ENCODE peak calls at places on chromosomes 7 and 10, in six cellular contexts. G is adrenal gland, O is spleen, L is upper lobe of left lung, X is heart left ventricle, H is transverse colon. R is an unnamed sample.

GRCh38 chr10:34297551-34298370 is 517.3 kb downstream of the PARD3 start:
- DNase-seq in X (no peak), O (no peak), H (no peak), L (no peak), G (no peak), R (peak)

GRCh38 chr7:70730451-70731110 is 401.4 kb upstream of the GALNT17 start:
- DNase-seq in O (no peak), X (no peak), H (no peak), G (no peak), L (no peak), R (no peak)

GRCh38 chr10:1141701-1142100 is 85.5 kb downstream of the WDR37 start:
- DNase-seq in O (no peak), L (no peak), G (no peak), X (no peak), H (no peak), R (no peak)

GRCh38 chr10:43137701-43137970 is 609 bp upstream of the CSGALNACT2 start:
- DNase-seq in H (peak), X (peak), O (peak), G (peak), L (peak), R (peak)

GRCh38 chr10:95408931-95409873 is 118.4 kb upstream of the PDLIM1 start:
- DNase-seq in G (no peak), X (no peak), H (no peak), L (no peak), O (no peak), R (no peak)

GRCh38 chr10:88262591-88263234 is 320.4 kb downstream of the RNLS start:
- DNase-seq in L (no peak), H (no peak), X (no peak), G (no peak), O (no peak), R (no peak)

GRCh38 chr10:22823109-22823508 is 104.7 kb upstream of the ARMC3 start:
- DNase-seq in L (no peak), H (no peak), X (no peak), O (no peak), G (no peak), R (no peak)

GRCh38 chr7:49255061-49255460 is 330.7 kb downstream of the CDC14C start:
- DNase-seq in X (no peak), L (no peak), G (no peak), O (no peak), H (no peak), R (no peak)

GRCh38 chr10:10925667-10926066 is 92.0 kb upstream of the CELF2 start:
- DNase-seq in X (no peak), O (no peak), L (no peak), G (no peak), H (no peak), R (no peak)

GRCh38 chr10:58512470-58513188 is at the start of gene BICC1:
- DNase-seq in O (peak), X (peak), L (peak), H (peak), G (peak), R (peak)

GRCh38 chr10:84599254-84599653 is 270.9 kb downstream of the CCSER2 start:
- DNase-seq in G (no peak), L (no peak), O (no peak), H (no peak), X (no peak), R (no peak)

GRCh38 chr10:31359979-31360378 is 41.0 kb downstream of the ZEB1 start:
- DNase-seq in X (no peak), L (no peak), O (no peak), G (no peak), H (no peak), R (no peak)

GRCh38 chr10:70267161-70267933 is 16.5 kb downstream of the NPFFR1 start:
- DNase-seq in O (no peak), H (peak), G (no peak), X (no peak), L (peak), R (no peak)

GRCh38 chr10:132306951-132307751 is 599 bp downstream of the STK32C start:
- DNase-seq in O (peak), H (peak), G (peak), X (peak), L (peak), R (peak)

GRCh38 chr7:14833707-14834106 is 68.8 kb downstream of the DGKB start:
- DNase-seq in X (no peak), L (no peak), O (no peak), H (no peak), G (no peak), R (no peak)

GRCh38 chr10:24255907-24256306 is 47.0 kb downstream of the KIAA1217 start:
- DNase-seq in L (no peak), G (no peak), O (no peak), X (no peak), H (no peak), R (no peak)

GRCh38 chr10:24415455-24416169 is 206.7 kb downstream of the KIAA1217 start:
- DNase-seq in O (peak), H (peak), G (peak), L (peak), X (peak), R (peak)

GRCh38 chr10:31075434-31075833 is 43.8 kb upstream of the ZNF438 start:
- DNase-seq in H (no peak), G (no peak), O (no peak), L (no peak), X (no peak), R (no peak)

GRCh38 chr10:62047960-62048383 is 146.5 kb downstream of the ARID5B start:
- DNase-seq in H (peak), L (peak), O (no peak), X (no peak), G (no peak), R (peak)

GRCh38 chr10:62735464-62736188 is 68.9 kb upstream of the ADO start:
- DNase-seq in G (no peak), L (no peak), X (no peak), H (no peak), O (no peak), R (no peak)

GRCh38 chr7:118245267-118246040 is 20.9 kb downstream of the ANKRD7 start:
- DNase-seq in H (no peak), G (no peak), O (no peak), X (no peak), L (no peak), R (no peak)

GRCh38 chr7:128108641-128109423 is 77.6 kb upstream of the LRRC4 start:
- DNase-seq in L (no peak), H (no peak), X (no peak), O (peak), G (no peak), R (peak)

GRCh38 chr10:80491251-80492102 is 37.4 kb downstream of the TSPAN14 start:
- DNase-seq in X (peak), O (peak), G (no peak), L (peak), H (no peak), R (no peak)

GRCh38 chr10:21499910-21500577 is 25.4 kb downstream of the SKIDA1 start:
- DNase-seq in X (peak), G (no peak), O (peak), H (no peak), L (no peak), R (no peak)

GRCh38 chr7:127107601-127108007 is 145.1 kb downstream of the GRM8 start:
- DNase-seq in O (no peak), L (peak), X (no peak), H (peak), G (peak), R (no peak)

GRCh38 chr7:149147730-149148653 is 739 bp downstream of the ZNF398 start:
- DNase-seq in X (peak), H (peak), G (peak), O (peak), L (peak), R (peak)

GRCh38 chr10:74490551-74490950 is 335.8 kb upstream of the KAT6B start:
- DNase-seq in G (no peak), X (no peak), O (no peak), L (no peak), H (no peak), R (no peak)

GRCh38 chr10:49332333-49332732 is 33.4 kb downstream of the C10orf71 start:
- DNase-seq in O (no peak), G (no peak), X (no peak), L (no peak), H (no peak), R (no peak)

GRCh38 chr10:1056326-1057105 is at the start of gene WDR37:
- DNase-seq in L (peak), H (peak), G (peak), X (peak), O (peak), R (peak)

GRCh38 chr10:87873656-87874055 is 10.2 kb downstream of the PTEN start:
- DNase-seq in O (no peak), L (no peak), G (no peak), H (no peak), X (no peak), R (no peak)

GRCh38 chr10:130045091-130045652 is 65.5 kb downstream of the C10orf143 start:
- DNase-seq in X (no peak), H (no peak), O (no peak), G (no peak), L (no peak), R (peak)

GRCh38 chr7:136997735-136998134 is 129.3 kb downstream of the CHRM2 start:
- DNase-seq in G (no peak), X (no peak), O (no peak), H (no peak), L (no peak), R (no peak)

DNA sequence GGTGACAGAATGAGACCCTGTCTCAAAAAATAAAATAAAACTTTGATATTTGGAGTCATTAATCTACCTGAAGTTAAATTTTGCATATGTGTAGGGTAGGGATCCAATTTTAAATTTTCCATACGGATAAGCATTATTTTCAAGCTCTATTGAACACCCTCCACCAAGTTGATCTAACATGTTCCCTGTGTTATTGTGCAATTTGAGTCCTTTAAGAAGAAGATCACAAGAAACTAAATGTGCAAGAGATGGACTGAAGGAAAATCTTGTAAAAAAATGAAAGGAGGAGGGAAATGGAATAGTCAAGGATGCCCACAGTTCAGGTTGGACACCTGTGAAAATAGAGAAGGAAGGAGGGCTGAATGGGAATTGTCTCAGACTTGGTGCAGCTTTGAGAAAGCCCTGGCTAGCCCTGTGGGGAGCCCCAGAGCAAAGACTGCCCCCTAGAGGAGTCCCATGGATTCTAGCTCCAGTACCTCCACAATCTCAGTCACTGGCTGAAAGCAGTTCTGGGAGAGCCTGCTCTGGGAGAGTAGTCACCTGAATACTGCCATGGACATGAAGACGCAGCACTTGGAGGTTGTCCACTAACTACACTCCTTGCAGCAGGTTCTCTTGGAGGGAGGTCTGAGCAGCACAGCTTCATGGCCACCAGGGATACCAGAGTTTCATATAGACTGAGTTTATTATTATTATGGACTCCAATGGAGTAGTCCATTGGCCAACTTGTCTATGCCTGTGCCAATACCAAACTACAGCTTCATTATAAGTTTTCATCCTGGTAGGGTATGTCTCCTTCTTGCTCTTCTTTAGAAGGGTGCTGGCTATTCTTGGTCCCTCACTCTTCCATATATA is 5.7 kb upstream of the TIAL1 start:
- DNase-seq in X (no peak), L (peak), G (no peak), H (peak), O (peak), R (no peak)
- TF ChIP-seq CTCF in X (no peak), L (no peak), G (no peak), H (peak), O (peak), R (peak)

DNA sequence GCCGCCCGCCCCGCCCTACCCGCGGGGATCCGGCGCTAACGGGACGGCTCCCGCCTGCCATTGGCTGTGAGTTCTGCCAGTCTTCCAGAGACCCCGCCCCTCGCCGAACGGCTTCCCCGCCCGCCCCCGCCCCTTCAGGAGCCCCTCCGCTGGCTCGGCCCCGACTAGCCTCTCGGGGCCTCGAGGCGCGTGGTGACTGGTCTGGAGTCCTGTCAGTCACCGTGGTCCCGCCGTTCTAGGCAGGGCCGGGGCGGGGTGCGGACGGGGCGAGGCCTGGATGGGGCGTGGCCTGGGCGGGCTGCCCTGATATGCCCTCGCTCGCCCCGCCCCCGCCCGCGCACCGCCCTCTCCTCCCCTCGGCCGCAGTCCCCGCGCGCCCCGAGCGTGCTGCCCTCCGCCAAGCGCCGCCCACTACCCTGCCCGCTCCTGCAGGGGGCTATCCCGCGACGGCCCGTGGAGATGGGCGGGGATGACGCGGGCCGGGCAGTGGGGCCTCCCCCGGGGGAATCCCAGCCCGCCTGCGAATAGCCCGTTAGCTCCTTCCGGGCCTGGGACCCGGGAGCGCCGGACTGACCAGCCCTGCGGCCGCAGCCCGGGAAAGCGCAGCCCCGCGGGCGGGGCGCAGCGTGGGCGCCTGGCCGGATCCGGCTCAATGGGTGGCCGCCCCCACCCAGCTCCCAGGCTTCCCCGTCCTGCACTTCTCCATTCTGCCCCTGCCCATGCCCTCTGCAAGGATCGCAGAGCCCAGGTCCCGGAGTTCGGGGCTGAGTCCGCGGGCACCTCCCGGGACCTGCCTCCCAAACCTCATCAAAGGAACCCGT is 444 bp upstream of the HIP1 start:
- DNase-seq in L (peak), O (peak), X (peak), G (peak), H (peak), R (peak)
- TF ChIP-seq POLR2A in L (no peak), O (no peak), X (no peak), G (no peak), H (peak), R (peak)

GRCh38 chr7:66423729-66424128 is 205.0 kb upstream of the KCTD7 start:
- DNase-seq in O (no peak), H (no peak), X (no peak), L (no peak), G (no peak), R (no peak)

GRCh38 chr7:66418537-66418936 is 210.1 kb upstream of the KCTD7 start:
- DNase-seq in L (no peak), G (no peak), H (no peak), X (no peak), O (no peak), R (no peak)

GRCh38 chr7:66426332-66426731 is 202.3 kb upstream of the KCTD7 start:
- DNase-seq in G (no peak), L (no peak), H (peak), X (no peak), O (no peak), R (no peak)

GRCh38 chr7:66419210-66419609 is 209.5 kb upstream of the KCTD7 start:
- DNase-seq in X (no peak), L (no peak), O (no peak), G (peak), H (no peak), R (no peak)

DNA sequence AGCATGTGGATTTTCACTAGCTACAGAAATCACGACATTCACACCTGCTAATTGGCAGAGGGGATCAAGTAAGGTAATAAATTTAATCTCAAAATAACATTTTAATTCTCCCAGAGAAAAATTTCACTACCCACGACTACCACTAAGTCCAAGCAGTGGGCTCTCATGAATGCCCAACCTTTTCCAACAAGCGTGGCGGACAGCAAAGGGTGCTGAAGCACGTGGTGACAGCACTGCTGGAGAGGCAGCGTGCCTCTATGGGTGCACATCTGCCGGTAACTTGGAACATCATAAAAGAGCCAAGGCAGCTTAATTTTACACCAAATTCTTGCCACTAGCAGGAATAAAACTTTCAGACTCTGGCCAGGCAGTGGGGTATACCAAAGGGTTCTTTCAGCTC is 206.9 kb upstream of the KCTD7 start:
- DNase-seq in H (no peak), G (no peak), X (no peak), L (no peak), O (no peak), R (no peak)
- TF ChIP-seq CTCF in H (no peak), G (no peak), X (no peak), L (no peak), O (no peak), R (no peak)

GRCh38 chr10:100528885-100529472 is 692 bp downstream of the NDUFB8 start:
- DNase-seq in G (no peak), X (no peak), O (no peak), H (no peak), L (no peak), R (no peak)

GRCh38 chr10:100534726-100535125 is 1.0 kb upstream of the HIF1AN start:
- DNase-seq in O (no peak), X (no peak), L (no peak), G (no peak), H (no peak), R (no peak)

GRCh38 chr10:100531761-100532160 is 2.1 kb upstream of the NDUFB8 start:
- DNase-seq in X (no peak), O (no peak), H (no peak), L (no peak), G (no peak), R (no peak)

GRCh38 chr10:100528123-100528884 is 1.4 kb downstream of the NDUFB8 start:
- DNase-seq in O (no peak), H (no peak), X (no peak), L (no peak), G (no peak), R (no peak)

DNA sequence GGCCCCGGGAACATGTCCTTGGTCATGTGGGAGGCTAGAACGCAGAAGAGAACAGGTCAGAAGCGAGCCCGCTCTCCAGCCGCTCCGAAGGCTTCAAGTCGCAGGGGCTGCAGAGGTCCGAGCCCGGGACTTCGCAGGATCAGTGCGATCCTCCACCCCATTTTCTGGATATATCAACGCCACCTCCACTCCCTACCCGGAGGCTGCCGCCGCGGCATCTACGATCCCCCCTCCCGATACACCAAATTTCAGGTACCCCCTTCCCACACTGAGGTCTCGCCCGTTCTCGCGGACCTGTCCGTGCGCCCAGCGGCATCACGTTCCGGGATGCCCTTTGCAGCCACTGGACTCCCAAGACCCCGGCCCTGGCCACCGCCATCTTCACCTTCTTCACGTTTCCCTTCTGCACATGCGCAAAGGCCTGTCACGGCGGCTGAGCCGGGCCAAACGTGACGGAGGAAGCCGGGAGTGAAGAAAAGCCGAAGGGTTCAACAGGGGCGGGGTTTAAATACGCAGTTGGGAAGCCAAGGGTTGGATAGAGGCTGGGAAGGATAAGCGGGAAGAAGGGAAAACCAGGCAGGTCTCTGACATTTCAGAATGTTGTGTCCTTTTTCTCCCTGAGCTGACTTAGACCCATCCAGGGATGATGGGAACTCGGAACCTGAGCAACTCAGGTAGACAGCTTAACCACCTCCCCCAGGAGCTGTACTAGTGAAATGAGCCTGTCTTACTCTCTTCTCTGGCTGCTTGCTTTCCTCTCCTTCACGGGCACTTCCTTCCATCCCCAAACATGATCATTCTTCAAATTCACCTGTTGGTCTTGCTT is at the start of gene NDUFB8:
- DNase-seq in H (peak), X (peak), G (peak), O (peak), L (peak), R (peak)
- TF ChIP-seq POLR2A in H (peak), X (no peak), G (peak), O (no peak), L (no peak), R (peak)

DNA sequence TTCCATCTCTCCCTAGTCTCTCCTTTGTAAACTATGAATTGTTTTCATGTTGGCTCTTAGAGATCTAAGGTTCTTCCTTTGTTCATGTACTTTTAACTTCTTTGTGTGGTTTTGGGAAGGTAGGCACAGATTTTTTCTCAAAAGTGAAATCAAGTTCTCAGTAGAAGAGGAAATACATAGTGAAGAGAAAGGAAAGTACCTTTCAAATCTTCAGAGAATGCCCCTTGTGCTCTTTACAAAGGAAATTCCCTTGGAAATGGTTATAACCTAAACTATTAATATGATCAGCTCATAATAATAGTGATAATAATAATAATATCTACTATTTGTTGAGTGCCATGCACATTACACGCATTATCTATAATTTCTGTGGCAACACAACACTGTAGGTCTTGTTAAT is 318.5 kb downstream of the PRPF18 start:
- DNase-seq in G (no peak), L (no peak), H (no peak), X (no peak), O (no peak), R (no peak)
- TF ChIP-seq CTCF in G (no peak), L (no peak), H (no peak), X (no peak), O (no peak), R (no peak)

R was measured in Peyer's patch.